ENCODE peak calls at places on chromosome 19, in ten cellular contexts. Q is body of pancreas; I is Panc1; U is stimulated activated naive CD8-positive, alpha-beta T cell treated with anti-CD3 and anti-CD28 coated beads, Interleukin-15, Interleukin-2, amounts not matched to agents 100 U/mL and 50 U/mL, for 24 hours; V is thoracic aorta; P is gastrocnemius medialis; A is left cardiac atrium; F is naive thymus-derived CD8-positive, alpha-beta T cell; B is activated naive CD8-positive, alpha-beta T cell treated with anti-CD3 and anti-CD28 coated beads, Interleukin-2, amount 10 ng/mL, durations not matched to agents 7 days and 5 days; M is HCT116. Z is an unnamed sample.

GRCh38 chr19:53485046-53486004 is 17.8 kb downstream of the ZNF813 start:
- ATAC-seq in U (no peak), P (no peak), I (no peak), Q (no peak), A (no peak), B (no peak), F (no peak), V (no peak), M (no peak), Z (no peak)

GRCh38 chr19:6521718-6522646 is 8.8 kb upstream of the TNFSF9 start:
- ATAC-seq in I (no peak), U (peak; percentile 78), B (peak; percentile 46), Q (no peak), P (no peak), M (no peak), V (no peak), F (peak; percentile 65), A (no peak), Z (no peak)

GRCh38 chr19:21586341-21587116 is 81.1 kb downstream of the ZNF429 start:
- ATAC-seq in A (peak; percentile 88), Q (peak; percentile 70), I (peak; percentile 76), V (no peak), U (peak; percentile 46), B (peak; percentile 61), F (peak; percentile 78), M (no peak), P (peak; percentile 25), Z (peak; percentile 60)

GRCh38 chr19:13122275-13122878 is 4.3 kb downstream of the NACC1 start:
- ATAC-seq in P (no peak), F (no peak), M (no peak), I (no peak), U (peak; percentile 2), A (no peak), V (no peak), Q (no peak), B (no peak), Z (no peak)

GRCh38 chr19:39147480-39147879 is 21.9 kb downstream of the PAK4 start:
- ATAC-seq in Q (no peak), I (no peak), V (no peak), A (no peak), P (no peak), B (no peak), U (no peak), F (no peak), M (no peak), Z (no peak)

GRCh38 chr19:7010722-7011593 is 10.3 kb downstream of the MBD3L2B start:
- ATAC-seq in V (no peak), B (no peak), I (no peak), Q (no peak), A (no peak), F (no peak), M (no peak), P (no peak), U (peak; percentile 76), Z (no peak)

GRCh38 chr19:719081-719512 is 10.4 kb downstream of the PALM start:
- ATAC-seq in B (no peak), Q (peak; percentile 33), F (no peak), I (no peak), M (no peak), P (peak; percentile 36), V (no peak), U (no peak), A (peak; percentile 68), Z (peak; percentile 82)

GRCh38 chr19:41085748-41086415 is 2.4 kb upstream of the CYP2A13 start:
- ATAC-seq in F (no peak), U (no peak), P (no peak), I (no peak), Q (no peak), B (no peak), M (no peak), A (no peak), V (no peak), Z (no peak)

GRCh38 chr19:32255566-32256295 is 89.7 kb upstream of the ZNF507 start:
- ATAC-seq in P (no peak), U (no peak), M (no peak), I (no peak), V (no peak), F (no peak), B (no peak), Q (no peak), A (no peak), Z (no peak)

GRCh38 chr19:54606891-54607781 is 13.7 kb downstream of the LILRA1 start:
- ATAC-seq in U (peak; percentile 32), I (no peak), M (no peak), F (no peak), P (no peak), V (no peak), B (no peak), Q (no peak), A (no peak), Z (no peak)

GRCh38 chr19:18660939-18661338 is 22.5 kb upstream of the CRTC1 start:
- ATAC-seq in U (no peak), F (no peak), Q (peak; percentile 8), V (no peak), A (no peak), I (no peak), B (no peak), M (no peak), P (no peak), Z (no peak)

GRCh38 chr19:20243629-20244028 is 76.6 kb downstream of the ZNF486 start:
- ATAC-seq in P (no peak), F (no peak), U (no peak), V (no peak), A (no peak), M (no peak), B (no peak), Q (no peak), I (no peak), Z (no peak)

GRCh38 chr19:1370579-1371361 is 12.9 kb upstream of the NDUFS7 start:
- ATAC-seq in M (no peak), A (no peak), B (no peak), P (no peak), Q (no peak), U (no peak), F (no peak), I (no peak), V (no peak), Z (no peak)

GRCh38 chr19:51311388-51312257 is at the start of gene IGLON5:
- ATAC-seq in Q (no peak), A (no peak), I (no peak), M (no peak), P (no peak), U (no peak), V (no peak), B (no peak), F (no peak), Z (no peak)

GRCh38 chr19:17469092-17469370 is 1.3 kb upstream of the SLC27A1 start:
- ATAC-seq in A (no peak), U (no peak), V (peak; percentile 3), M (no peak), P (peak; percentile 6), B (no peak), Q (peak; percentile 0), I (no peak), F (peak; percentile 1), Z (no peak)

GRCh38 chr19:33248954-33249613 is 23.4 kb upstream of the SLC7A10 start:
- ATAC-seq in V (no peak), P (peak; percentile 33), B (peak; percentile 36), I (peak; percentile 71), U (peak; percentile 39), A (no peak), M (peak; percentile 75), Q (no peak), F (peak; percentile 17), Z (peak; percentile 32)

GRCh38 chr19:6392219-6393073 is 518 bp downstream of the GTF2F1 start:
- ATAC-seq in M (no peak), V (no peak), I (no peak), U (no peak), B (no peak), A (no peak), F (no peak), Q (no peak), P (no peak), Z (no peak)

GRCh38 chr19:55454787-55455243 is 6.6 kb downstream of the ISOC2 start:
- ATAC-seq in U (peak; percentile 44), I (peak; percentile 52), Q (peak; percentile 16), M (peak; percentile 71), P (no peak), A (no peak), V (no peak), B (peak; percentile 46), F (no peak), Z (no peak)

GRCh38 chr19:19420570-19421301 is 15.3 kb downstream of the GATAD2A start:
- ATAC-seq in B (no peak), I (no peak), F (peak; percentile 46), A (no peak), U (peak; percentile 73), M (no peak), Q (no peak), P (no peak), V (no peak), Z (no peak)

GRCh38 chr19:1146418-1146711 is 27.7 kb downstream of the SBNO2 start:
- ATAC-seq in P (no peak), M (no peak), V (no peak), U (no peak), A (no peak), B (no peak), I (no peak), Q (no peak), F (no peak), Z (no peak)

GRCh38 chr19:58085348-58085875 is 12.6 kb downstream of the ZSCAN18 start:
- ATAC-seq in V (no peak), A (no peak), U (no peak), I (no peak), Q (no peak), B (no peak), P (no peak), M (no peak), F (no peak), Z (no peak)

GRCh38 chr19:24049537-24049936 is 37.5 kb upstream of the ZNF254 start:
- ATAC-seq in M (no peak), A (no peak), V (no peak), P (peak; percentile 37), I (no peak), F (no peak), B (no peak), U (no peak), Q (no peak), Z (peak; percentile 51)

GRCh38 chr19:5131031-5131865 is 162.3 kb downstream of the KDM4B start:
- ATAC-seq in M (no peak), U (peak; percentile 14), A (no peak), B (peak; percentile 39), Q (no peak), V (no peak), F (peak; percentile 30), P (no peak), I (no peak), Z (no peak)

GRCh38 chr19:38055040-38055439 is 148.0 kb downstream of the SIPA1L3 start:
- ATAC-seq in A (no peak), I (no peak), F (no peak), V (no peak), M (no peak), P (no peak), Q (no peak), U (no peak), B (no peak), Z (no peak)

GRCh38 chr19:19443902-19444693 is 38.6 kb downstream of the GATAD2A start:
- ATAC-seq in V (no peak), F (no peak), P (no peak), A (no peak), Q (no peak), M (no peak), B (no peak), U (peak; percentile 42), I (no peak), Z (no peak)

GRCh38 chr19:5144545-5145179 is 175.7 kb downstream of the KDM4B start:
- ATAC-seq in F (no peak), M (no peak), I (no peak), B (no peak), P (no peak), V (no peak), A (no peak), Q (no peak), U (no peak), Z (no peak)

GRCh38 chr19:31444931-31445330 is 95.7 kb upstream of the TSHZ3 start:
- ATAC-seq in V (no peak), M (no peak), Q (no peak), P (no peak), F (no peak), A (no peak), U (no peak), B (no peak), I (no peak), Z (no peak)

GRCh38 chr19:10346509-10346908 is 7.1 kb upstream of the ICAM3 start:
- ATAC-seq in I (no peak), Q (peak; percentile 45), U (no peak), M (no peak), P (peak; percentile 27), A (peak; percentile 71), B (no peak), V (no peak), F (no peak), Z (peak; percentile 51)

Z was measured in gastroesophageal sphincter.